ENCODE peak calls at places on chromosomes 5 and 9, in four cellular contexts. M is HCT116, O is IMR-90, P is GM23248. N is an unnamed sample.

GRCh38 chr5:6766558-6767191 is 53.4 kb downstream of the TENT4A start:
- DNase-seq in O (peak; percentile 44), P (peak; percentile 78), M (peak; percentile 77), N (peak; percentile 65)

GRCh38 chr9:125472926-125473701 is 211.5 kb downstream of the GAPVD1 start:
- DNase-seq in M (no peak), P (peak; percentile 53), O (peak; percentile 73), N (peak; percentile 97)

GRCh38 chr9:4324513-4324912 is 24.6 kb upstream of the GLIS3 start:
- DNase-seq in O (peak; percentile 82), P (peak; percentile 68), M (no peak), N (peak; percentile 89)

GRCh38 chr9:104808030-104808614 is 44.2 kb downstream of the NIPSNAP3B start:
- DNase-seq in M (no peak), P (peak; percentile 83), O (peak; percentile 55), N (peak; percentile 44)

GRCh38 chr9:95010431-95010838 is 283.9 kb downstream of the AOPEP start:
- DNase-seq in O (no peak), M (no peak), P (no peak), N (no peak)

GRCh38 chr9:4495537-4495936 is 5.3 kb downstream of the SLC1A1 start:
- DNase-seq in O (no peak), M (no peak), P (no peak), N (no peak)

GRCh38 chr9:100352201-100352726 is 478 bp downstream of the TEX10 start:
- DNase-seq in P (peak; percentile 70), O (peak; percentile 10), M (no peak), N (peak; percentile 21)

GRCh38 chr5:161378701-161379100 is 167.8 kb downstream of the GABRB2 start:
- DNase-seq in P (no peak), M (no peak), O (no peak), N (no peak)

GRCh38 chr5:1255081-1255561 is 29.9 kb downstream of the SLC6A18 start:
- DNase-seq in M (no peak), P (no peak), O (no peak), N (no peak)

GRCh38 chr9:37784640-37785483 is at the start of gene EXOSC3:
- DNase-seq in O (peak; percentile 90), P (peak; percentile 99), M (peak; percentile 88), N (peak; percentile 90)

GRCh38 chr5:127988149-127988755 is 95.3 kb upstream of the SLC12A2 start:
- DNase-seq in P (peak; percentile 72), M (peak; percentile 48), O (peak; percentile 96), N (peak; percentile 90)

GRCh38 chr5:172145870-172146747 is 41.9 kb downstream of the STK10 start:
- DNase-seq in O (no peak), M (no peak), P (no peak), N (no peak)

GRCh38 chr5:54443264-54443663 is 12.2 kb upstream of the HSPB3 start:
- DNase-seq in O (peak; percentile 63), P (peak; percentile 62), M (peak; percentile 8), N (peak; percentile 25)

GRCh38 chr9:128304151-128304970 is 17.9 kb downstream of the TRUB2 start:
- DNase-seq in O (peak; percentile 27), M (no peak), P (peak; percentile 61), N (peak; percentile 43)

GRCh38 chr5:64451551-64451950 is 54.3 kb upstream of the RGS7BP start:
- DNase-seq in P (no peak), M (no peak), O (no peak), N (no peak)

GRCh38 chr5:170275376-170275994 is 22.1 kb downstream of the LCP2 start:
- DNase-seq in M (no peak), O (no peak), P (no peak), N (no peak)

GRCh38 chr9:28052104-28052503 is 478.8 kb upstream of the C9orf72 start:
- DNase-seq in O (no peak), M (no peak), P (no peak), N (no peak)

GRCh38 chr9:15373201-15373530 is 49.5 kb upstream of the SNAPC3 start:
- DNase-seq in M (no peak), P (peak; percentile 31), O (peak; percentile 94), N (peak; percentile 79)

GRCh38 chr5:103177543-103177942 is 57.4 kb downstream of the PPIP5K2 start:
- DNase-seq in O (no peak), M (no peak), P (no peak), N (no peak)

GRCh38 chr9:69502671-69503301 is 169.4 kb downstream of the APBA1 start:
- DNase-seq in P (peak; percentile 56), O (peak; percentile 41), M (no peak), N (peak; percentile 17)

GRCh38 chr5:176670449-176670848 is 23.2 kb downstream of the TSPAN17 start:
- DNase-seq in M (no peak), P (no peak), O (no peak), N (no peak)

GRCh38 chr5:175513297-175513696 is 34.9 kb downstream of the SFXN1 start:
- DNase-seq in M (no peak), P (no peak), O (no peak), N (no peak)

GRCh38 chr9:106829666-106830408 is 33.1 kb upstream of the ZNF462 start:
- DNase-seq in M (no peak), O (no peak), P (no peak), N (no peak)

GRCh38 chr5:55344392-55344992 is 36.7 kb downstream of the MTREX start:
- DNase-seq in O (peak; percentile 70), M (peak; percentile 36), P (peak; percentile 53), N (peak; percentile 44)

GRCh38 chr9:6195714-6196360 is 19.8 kb upstream of the IL33 start:
- DNase-seq in O (no peak), M (no peak), P (peak; percentile 12), N (no peak)

GRCh38 chr5:158423623-158424200 is 564.8 kb upstream of the CLINT1 start:
- DNase-seq in M (no peak), O (peak; percentile 16), P (no peak), N (peak; percentile 65)

GRCh38 chr9:91187311-91187964 is 174.3 kb downstream of the AUH start:
- DNase-seq in M (no peak), P (no peak), O (no peak), N (no peak)

GRCh38 chr9:106753155-106753671 is 109.8 kb upstream of the ZNF462 start:
- DNase-seq in P (no peak), O (peak; percentile 7), M (no peak), N (no peak)

GRCh38 chr9:113222482-113222841 is 1.1 kb downstream of the SLC31A1 start:
- DNase-seq in M (no peak), O (peak; percentile 22), P (peak; percentile 74), N (peak; percentile 43)

GRCh38 chr5:155522540-155522939 is 509.0 kb downstream of the KIF4B start:
- DNase-seq in M (no peak), O (no peak), P (no peak), N (no peak)

GRCh38 chr9:136147038-136147889 is 28.6 kb upstream of the TMEM250 start:
- DNase-seq in O (no peak), P (no peak), M (no peak), N (no peak)

GRCh38 chr5:58294598-58295298 is 165.1 kb downstream of the PLK2 start:
- DNase-seq in O (peak; percentile 61), P (peak; percentile 66), M (no peak), N (peak; percentile 15)

GRCh38 chr9:132977626-132978450 is 656 bp upstream of the GFI1B start:
- DNase-seq in O (peak; percentile 31), P (peak; percentile 68), M (peak; percentile 54), N (peak; percentile 21)

GRCh38 chr9:132976571-132976970 is 1.9 kb upstream of the GFI1B start:
- DNase-seq in M (no peak), P (no peak), O (no peak), N (no peak)

GRCh38 chr9:132973713-132974112 is 4.8 kb upstream of the GFI1B start:
- DNase-seq in M (peak; percentile 8), P (peak; percentile 41), O (peak; percentile 18), N (peak; percentile 20)

GRCh38 chr9:132970306-132971062 is 8.0 kb upstream of the GFI1B start:
- DNase-seq in O (no peak), M (no peak), P (no peak), N (no peak)

DNA sequence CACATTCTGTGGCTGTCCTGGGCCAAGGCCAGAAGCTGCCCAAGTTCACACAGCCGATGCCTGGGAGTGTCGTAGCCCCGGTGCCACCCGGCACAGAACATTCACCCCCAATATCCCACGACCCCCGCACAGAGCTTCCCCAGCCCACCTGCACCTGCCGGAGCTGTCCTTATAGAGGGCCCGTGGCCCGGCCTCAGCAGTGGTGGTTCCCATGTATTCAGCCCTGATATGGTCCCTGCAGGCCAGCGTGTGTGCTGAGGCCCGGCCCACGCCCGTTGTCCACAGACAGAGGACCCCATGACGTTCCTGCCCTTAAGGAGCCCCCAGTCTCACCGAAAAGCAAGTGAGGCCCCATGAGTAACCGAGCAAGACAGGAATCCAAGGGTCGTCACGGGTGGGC is 5.3 kb upstream of the GFI1B start:
- DNase-seq in M (no peak), O (no peak), P (no peak), N (no peak)
- H3K4me1 ChIP-seq in M (peaks cover 11% of the 10 kb centered on the region), O (no peaks in the 10 kb centered on the region), P (no peaks in the 10 kb centered on the region), N (peaks cover 2% of the 10 kb centered on the region)

GRCh38 chr5:116420540-116420939 is 154.1 kb downstream of the SEMA6A start:
- DNase-seq in P (no peak), O (no peak), M (no peak), N (no peak)

GRCh38 chr5:116418774-116419173 is 155.8 kb downstream of the SEMA6A start:
- DNase-seq in M (no peak), P (no peak), O (no peak), N (no peak)

GRCh38 chr5:116421080-116421629 is 153.5 kb downstream of the SEMA6A start:
- DNase-seq in O (no peak), M (no peak), P (no peak), N (no peak)

GRCh38 chr5:116418016-116418415 is 156.6 kb downstream of the SEMA6A start:
- DNase-seq in O (no peak), M (no peak), P (no peak), N (peak; percentile 6)

GRCh38 chr5:116419258-116419657 is 155.4 kb downstream of the SEMA6A start:
- DNase-seq in O (no peak), P (no peak), M (no peak), N (no peak)
- H3K4me3 ChIP-seq in O (no peak overlapping the region), P (no peak overlapping the region), M (no peak overlapping the region), N (no peak overlapping the region)

DNA sequence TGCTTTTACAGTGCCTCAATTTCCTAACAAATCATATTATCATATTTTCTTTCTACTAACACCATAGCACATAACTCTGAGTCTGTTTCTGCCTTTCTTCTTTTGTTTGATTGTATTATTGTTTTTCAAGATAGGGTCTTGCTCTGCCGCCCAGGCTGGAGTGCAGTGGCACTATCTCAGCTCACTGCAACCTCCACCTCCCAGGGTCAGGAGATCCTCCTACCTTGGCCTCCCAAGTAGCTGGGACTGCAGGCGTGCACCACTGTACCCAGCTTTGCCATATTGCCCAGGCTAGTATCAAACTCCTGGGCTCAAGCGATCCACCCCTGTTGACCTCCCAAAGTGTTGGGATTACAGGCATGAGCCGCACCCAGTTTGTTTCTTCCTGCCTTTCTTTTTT is 18.7 kb downstream of the PAIP2 start:
- DNase-seq in P (no peak), O (no peak), M (no peak), N (no peak)
- H4K20me1 ChIP-seq in P (peaks cover 15% of the 10 kb centered on the region), O (peaks cover 71% of the 10 kb centered on the region), M (peaks cover 4% of the 10 kb centered on the region), N (no peaks in the 10 kb centered on the region)

GRCh38 chr9:114452219-114453169 is 52.8 kb downstream of the WHRN start:
- DNase-seq in M (no peak), P (no peak), O (no peak), N (no peak)
- H3K4me1 ChIP-seq in M (no peaks in the 10 kb centered on the region), P (no peaks in the 10 kb centered on the region), O (no peaks in the 10 kb centered on the region), N (no peaks in the 10 kb centered on the region)

GRCh38 chr5:151233576-151234202 is 9.8 kb upstream of the CCDC69 start:
- DNase-seq in M (no peak), O (no peak), P (no peak), N (no peak)
- H3K4me3 ChIP-seq in M (no peak overlapping the region), O (no peak overlapping the region), P (no peak overlapping the region), N (no peak overlapping the region)

GRCh38 chr5:10709933-10710332 is 51.1 kb downstream of the DAP start:
- DNase-seq in P (no peak), M (no peak), O (no peak), N (no peak)
- H4K20me1 ChIP-seq in P (no peaks in the 10 kb centered on the region), M (no peaks in the 10 kb centered on the region), O (peaks cover 30% of the 10 kb centered on the region), N (no peaks in the 10 kb centered on the region)